ENCODE peak calls at places on chromosomes 4 and X, in four cellular contexts. N is BE2C, G is A549, J is Peyer's patch. L is an unnamed sample.

GRCh38 chr4:6011686-6012085 is 6.5 kb downstream of the C4orf50 start:
- DNase-seq in N (peak), G (no peak), J (no peak), L (no peak)

GRCh38 chrX:131763674-131764073 is 219.8 kb downstream of the OR13H1 start:
- DNase-seq in J (peak), G (peak), N (no peak), L (no peak)

GRCh38 chrX:100995469-100995868 is 26.0 kb downstream of the ARL13A start:
- DNase-seq in N (no peak), J (no peak), G (no peak), L (peak)

GRCh38 chr4:8157496-8157895 is 1.1 kb downstream of the ABLIM2 start:
- DNase-seq in N (no peak), J (no peak), G (no peak), L (no peak)

GRCh38 chrX:9317174-9317573 is 147.7 kb upstream of the TBL1X start:
- DNase-seq in G (no peak), N (no peak), J (no peak), L (no peak)

GRCh38 chrX:40644821-40645358 is 2.5 kb downstream of the CXorf38 start:
- DNase-seq in N (peak), J (peak), G (no peak), L (peak)

GRCh38 chrX:70970482-70970999 is 39.6 kb upstream of the SLC7A3 start:
- DNase-seq in J (no peak), G (peak), N (no peak), L (peak)

GRCh38 chrX:139851730-139852129 is 81.1 kb downstream of the ATP11C start:
- DNase-seq in N (no peak), J (no peak), G (no peak), L (no peak)

GRCh38 chrX:69066966-69067525 is 98.2 kb downstream of the PJA1 start:
- DNase-seq in G (no peak), N (no peak), J (no peak), L (no peak)

GRCh38 chr4:108008721-108009120 is 19.0 kb downstream of the HADH start:
- DNase-seq in G (no peak), J (no peak), N (no peak), L (peak)

GRCh38 chr4:108051343-108051742 is 61.7 kb downstream of the HADH start:
- DNase-seq in J (no peak), G (no peak), N (no peak), L (no peak)

GRCh38 chr4:92236907-92237306 is 66.9 kb upstream of the GRID2 start:
- DNase-seq in G (no peak), N (no peak), J (no peak), L (peak)

GRCh38 chr4:157804986-157805385 is 367.8 kb downstream of the GASK1B start:
- DNase-seq in J (no peak), N (peak), G (no peak), L (peak)

GRCh38 chr4:113116414-113117345 is 67.2 kb downstream of the ANK2 start:
- DNase-seq in G (no peak), J (no peak), N (peak), L (no peak)

GRCh38 chr4:53039741-53040458 is 177.8 kb downstream of the RASL11B start:
- DNase-seq in J (no peak), N (no peak), G (no peak), L (no peak)

GRCh38 chr4:98564847-98565246 is 93.6 kb downstream of the TSPAN5 start:
- DNase-seq in N (no peak), J (no peak), G (no peak), L (no peak)

GRCh38 chr4:87025614-87026041 is 90.8 kb downstream of the AFF1 start:
- DNase-seq in N (no peak), J (no peak), G (no peak), L (no peak)

GRCh38 chr4:55363618-55364420 is 17.8 kb downstream of the SRD5A3 start:
- DNase-seq in N (no peak), G (no peak), J (no peak), L (peak)

GRCh38 chr4:137623013-137623412 is 90.7 kb upstream of the PCDH18 start:
- DNase-seq in N (no peak), G (no peak), J (no peak), L (no peak)

GRCh38 chr4:4574792-4575191 is 32.9 kb upstream of the STX18 start:
- DNase-seq in G (no peak), J (peak), N (peak), L (peak)

GRCh38 chrX:68292471-68292870 is 140.8 kb downstream of the OPHN1 start:
- DNase-seq in J (no peak), G (no peak), N (no peak), L (peak)

GRCh38 chrX:13533726-13534125 is 35.7 kb upstream of the EGFL6 start:
- DNase-seq in N (no peak), J (no peak), G (no peak), L (peak)

GRCh38 chr4:184932343-184932742 is 85.9 kb upstream of the HELT start:
- DNase-seq in J (no peak), N (peak), G (no peak), L (no peak)

GRCh38 chr4:42313872-42314271 is 83.4 kb upstream of the SHISA3 start:
- DNase-seq in N (no peak), G (no peak), J (no peak), L (no peak)

GRCh38 chr4:117889978-117890377 is 144.3 kb upstream of the NDST3 start:
- DNase-seq in N (no peak), J (no peak), G (no peak), L (no peak)

GRCh38 chrX:39335447-39336235 is 534.4 kb downstream of the MID1IP1 start:
- DNase-seq in G (no peak), J (no peak), N (peak), L (no peak)

DNA sequence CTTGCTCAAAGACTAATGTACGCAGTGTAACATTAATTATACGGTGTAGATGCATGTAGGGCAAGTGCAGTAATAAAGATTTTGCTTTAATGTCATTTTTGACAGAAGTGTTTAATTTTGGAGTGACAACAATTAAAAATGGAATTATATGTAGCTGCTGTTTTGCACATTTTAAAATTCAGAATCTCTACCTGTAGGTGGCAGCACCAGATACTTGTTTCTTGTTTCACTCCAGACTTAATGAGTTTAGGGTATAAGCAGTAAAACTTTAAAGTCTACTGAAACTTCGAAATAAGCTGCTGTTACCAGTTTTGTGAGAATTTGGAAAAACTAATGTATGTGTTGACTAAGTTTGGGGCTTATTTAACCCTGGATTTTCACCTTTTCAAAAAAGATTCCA is 144.9 kb downstream of the POLA1 start:
- DNase-seq in N (peak), G (no peak), J (no peak), L (peak)
- TF ChIP-seq CTCF in N (peak), G (peak), J (peak), L (peak)

GRCh38 chr4:104752337-104752736 is 257.6 kb upstream of the CXXC4 start:
- DNase-seq in G (no peak), N (no peak), J (no peak), L (peak)
- H3K4me3 ChIP-seq in G (no peak), N (no peak), J (no peak), L (no peak)

DNA sequence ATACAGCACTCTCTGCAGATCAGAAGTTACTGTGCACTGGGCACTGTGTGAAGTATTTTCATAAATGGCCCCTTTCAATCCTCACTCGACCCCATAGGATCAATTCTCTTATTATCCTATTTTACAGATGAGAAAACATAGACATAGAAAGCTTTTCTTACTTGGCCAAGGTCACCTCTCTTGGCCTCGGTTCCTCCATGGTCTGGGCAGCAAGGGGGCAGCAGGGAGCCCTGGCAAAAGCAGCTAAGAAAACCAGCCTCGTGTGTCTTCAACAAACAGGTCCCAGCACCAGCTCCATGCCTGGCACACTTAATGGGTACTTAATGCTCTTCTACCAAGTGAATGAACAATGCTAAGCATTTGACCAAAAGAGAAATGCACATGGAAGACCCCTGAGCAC is 34.4 kb downstream of the BST1 start:
- DNase-seq in G (no peak), N (no peak), J (no peak), L (no peak)
- TF ChIP-seq CTCF in G (no peak), N (peak), J (no peak), L (no peak)

GRCh38 chr4:23036503-23036902 is 343.8 kb downstream of the GBA3 start:
- DNase-seq in N (no peak), G (no peak), J (no peak), L (peak)
- H3K4me3 ChIP-seq in N (no peak), G (no peak), J (no peak), L (no peak)

DNA sequence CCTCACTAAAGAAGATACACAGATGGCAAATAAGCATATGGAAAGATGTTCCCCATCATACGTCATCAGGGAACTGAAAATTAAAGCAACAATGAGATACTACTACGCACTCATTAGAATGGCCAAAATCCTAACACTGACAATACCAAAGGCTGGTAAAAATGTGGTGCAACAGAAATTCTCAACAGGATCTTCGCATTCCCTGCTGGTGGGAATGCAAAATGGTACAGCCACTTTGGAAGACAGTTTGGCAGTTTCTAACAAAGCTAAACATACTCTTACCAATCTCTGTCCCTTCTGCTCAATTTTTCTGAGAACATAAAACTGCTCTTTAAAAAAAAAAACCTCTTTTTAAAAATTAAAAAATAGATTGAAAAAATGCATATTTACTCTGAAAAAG is 300.2 kb downstream of the FBXW7 start:
- DNase-seq in G (no peak), J (no peak), N (no peak), L (no peak)
- TF ChIP-seq CTCF in G (no peak), J (no peak), N (no peak), L (no peak)

DNA sequence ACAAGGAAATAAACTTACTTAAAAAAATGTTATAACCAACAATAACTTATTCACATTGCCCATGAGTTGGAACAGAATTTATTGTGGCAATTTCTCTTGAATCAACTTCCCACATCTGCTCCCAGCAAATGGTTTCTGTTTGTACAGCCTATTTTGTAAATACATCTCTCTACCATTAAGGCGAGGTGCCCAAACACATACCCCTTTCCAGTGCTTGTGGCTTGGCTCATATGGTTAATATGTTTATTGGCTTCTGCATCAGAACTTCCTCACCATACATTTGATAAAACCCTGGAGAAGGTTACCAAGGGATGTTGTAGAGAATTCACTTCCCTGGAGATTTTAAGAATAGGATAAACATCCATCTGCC is 207.1 kb downstream of the SOWAHB start:
- DNase-seq in N (no peak), G (no peak), J (no peak), L (no peak)
- H3K4me3 ChIP-seq in N (peak), G (peak), J (peak), L (no peak)

DNA sequence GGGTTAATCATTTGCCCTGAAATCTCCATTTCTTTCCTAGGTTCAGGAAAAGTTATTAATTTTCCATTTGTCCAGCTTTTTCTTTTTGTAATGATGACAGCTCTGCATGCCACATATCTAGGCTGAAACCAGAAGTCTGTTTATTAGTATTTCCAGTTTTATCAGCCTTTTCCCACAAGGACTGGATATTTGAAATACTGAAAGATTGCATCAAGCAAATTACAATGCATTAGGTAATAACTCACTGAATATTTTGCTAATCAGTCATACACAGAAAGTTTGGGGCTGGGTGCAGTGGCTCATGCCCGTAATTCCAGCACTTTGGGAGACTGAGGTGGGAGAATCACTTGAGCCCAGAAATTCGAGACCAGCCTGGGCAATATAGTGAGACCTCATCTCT is 21.5 kb downstream of the SLC9A7 start:
- DNase-seq in J (no peak), G (no peak), N (no peak), L (peak)
- TF ChIP-seq CTCF in J (no peak), G (no peak), N (no peak), L (no peak)